ENCODE peak calls at places on chromosomes 2 and 18, in four cellular contexts. One of them, this sample, is unnamed.

GRCh38 chr2:217889656-217890055 is 113.1 kb downstream of the TNS1 start:
- DNase-seq in upper lobe of right lung: peak; percentile 46
- DNase-seq in testis: no peak
- DNase-seq in GM23338: no peak
- DNase-seq in this sample: no peak

GRCh38 chr2:240349133-240350005 is 86.1 kb upstream of the GPC1 start:
- DNase-seq in upper lobe of right lung: no peak
- DNase-seq in testis: no peak
- DNase-seq in GM23338: no peak
- DNase-seq in this sample: no peak

GRCh38 chr2:138403431-138403927 is 98.1 kb upstream of the SPOPL start:
- DNase-seq in upper lobe of right lung: no peak
- DNase-seq in testis: no peak
- DNase-seq in GM23338: no peak
- DNase-seq in this sample: no peak

GRCh38 chr2:152557273-152557879 is 159.9 kb downstream of the PRPF40A start:
- DNase-seq in upper lobe of right lung: no peak
- DNase-seq in testis: no peak
- DNase-seq in GM23338: no peak
- DNase-seq in this sample: no peak

GRCh38 chr2:186972281-186972970 is 123.5 kb upstream of the ZSWIM2 start:
- DNase-seq in upper lobe of right lung: no peak
- DNase-seq in testis: no peak
- DNase-seq in GM23338: no peak
- DNase-seq in this sample: no peak

GRCh38 chr2:12192762-12193161 is 446.3 kb downstream of the LPIN1 start:
- DNase-seq in upper lobe of right lung: no peak
- DNase-seq in testis: no peak
- DNase-seq in GM23338: no peak
- DNase-seq in this sample: no peak

GRCh38 chr18:48036191-48036590 is 105.7 kb upstream of the SMAD2 start:
- DNase-seq in upper lobe of right lung: no peak
- DNase-seq in testis: no peak
- DNase-seq in GM23338: no peak
- DNase-seq in this sample: no peak

GRCh38 chr2:63763336-63764056 is 78.2 kb upstream of the UGP2 start:
- DNase-seq in upper lobe of right lung: no peak
- DNase-seq in testis: no peak
- DNase-seq in GM23338: no peak
- DNase-seq in this sample: no peak

GRCh38 chr18:12304351-12305210 is 3.5 kb upstream of the TUBB6 start:
- DNase-seq in upper lobe of right lung: no peak
- DNase-seq in testis: peak; percentile 9
- DNase-seq in GM23338: no peak
- DNase-seq in this sample: no peak

GRCh38 chr18:9410515-9410914 is 64.8 kb upstream of the RALBP1 start:
- DNase-seq in upper lobe of right lung: no peak
- DNase-seq in testis: no peak
- DNase-seq in GM23338: peak; percentile 21
- DNase-seq in this sample: no peak

GRCh38 chr2:130376433-130377293 is 20.8 kb downstream of the PTPN18 start:
- DNase-seq in upper lobe of right lung: no peak
- DNase-seq in testis: no peak
- DNase-seq in GM23338: peak; percentile 44
- DNase-seq in this sample: no peak

GRCh38 chr18:70044626-70045025 is 97.0 kb upstream of the CD226 start:
- DNase-seq in upper lobe of right lung: no peak
- DNase-seq in testis: no peak
- DNase-seq in GM23338: no peak
- DNase-seq in this sample: peak; percentile 59

GRCh38 chr2:217223222-217223930 is 363.5 kb upstream of the TNP1 start:
- DNase-seq in upper lobe of right lung: no peak
- DNase-seq in testis: no peak
- DNase-seq in GM23338: no peak
- DNase-seq in this sample: peak; percentile 91

GRCh38 chr2:235162544-235163197 is 210.9 kb downstream of the SH3BP4 start:
- DNase-seq in upper lobe of right lung: no peak
- DNase-seq in testis: no peak
- DNase-seq in GM23338: no peak
- DNase-seq in this sample: no peak

GRCh38 chr2:195658541-195658890 is 1.5 kb downstream of the SLC39A10 start:
- DNase-seq in upper lobe of right lung: no peak
- DNase-seq in testis: peak; percentile 56
- DNase-seq in GM23338: no peak
- DNase-seq in this sample: peak; percentile 47

GRCh38 chr18:46281185-46282176 is 177.3 kb downstream of the HAUS1 start:
- DNase-seq in upper lobe of right lung: peak; percentile 76
- DNase-seq in testis: peak; percentile 83
- DNase-seq in GM23338: peak; percentile 91
- DNase-seq in this sample: peak; percentile 81

GRCh38 chr2:65477590-65477989 is 45.2 kb upstream of the SPRED2 start:
- DNase-seq in upper lobe of right lung: no peak
- DNase-seq in testis: no peak
- DNase-seq in GM23338: no peak
- DNase-seq in this sample: no peak

GRCh38 chr18:34821669-34822210 is 111.6 kb downstream of the DTNA start:
- DNase-seq in upper lobe of right lung: no peak
- DNase-seq in testis: no peak
- DNase-seq in GM23338: peak; percentile 55
- DNase-seq in this sample: no peak

GRCh38 chr2:99707592-99707991 is 217.8 kb upstream of the REV1 start:
- DNase-seq in upper lobe of right lung: no peak
- DNase-seq in testis: no peak
- DNase-seq in GM23338: peak; percentile 50
- DNase-seq in this sample: no peak

GRCh38 chr18:36203360-36203895 is 16.1 kb downstream of the MOCOS start:
- DNase-seq in upper lobe of right lung: no peak
- DNase-seq in testis: no peak
- DNase-seq in GM23338: peak; percentile 32
- DNase-seq in this sample: no peak
- H3K4me3 ChIP-seq in upper lobe of right lung: no peak overlapping the region
- H3K4me3 ChIP-seq in testis: no peak overlapping the region
- H3K4me3 ChIP-seq in GM23338: no peak overlapping the region
- H3K4me3 ChIP-seq in this sample: no peak overlapping the region

GRCh38 chr2:18444806-18445205 is 115.6 kb downstream of the RDH14 start:
- DNase-seq in upper lobe of right lung: no peak
- DNase-seq in testis: no peak
- DNase-seq in GM23338: no peak
- DNase-seq in this sample: no peak
- H3K27ac ChIP-seq in upper lobe of right lung: no peak overlapping the region
- H3K27ac ChIP-seq in testis: no peak overlapping the region
- H3K27ac ChIP-seq in GM23338: no peak overlapping the region
- H3K27ac ChIP-seq in this sample: no peak overlapping the region

GRCh38 chr2:127105656-127106456 is 1.1 kb downstream of the BIN1 start:
- DNase-seq in upper lobe of right lung: peak; percentile 77
- DNase-seq in testis: no peak
- DNase-seq in GM23338: peak; percentile 77
- DNase-seq in this sample: peak; percentile 78
- H3K4me3 ChIP-seq in upper lobe of right lung: peak overlapping the region; percentile 90
- H3K4me3 ChIP-seq in testis: peak overlapping the region; percentile 81
- H3K4me3 ChIP-seq in GM23338: peak overlapping the region; percentile 85
- H3K4me3 ChIP-seq in this sample: peak overlapping the region; percentile 77

DNA sequence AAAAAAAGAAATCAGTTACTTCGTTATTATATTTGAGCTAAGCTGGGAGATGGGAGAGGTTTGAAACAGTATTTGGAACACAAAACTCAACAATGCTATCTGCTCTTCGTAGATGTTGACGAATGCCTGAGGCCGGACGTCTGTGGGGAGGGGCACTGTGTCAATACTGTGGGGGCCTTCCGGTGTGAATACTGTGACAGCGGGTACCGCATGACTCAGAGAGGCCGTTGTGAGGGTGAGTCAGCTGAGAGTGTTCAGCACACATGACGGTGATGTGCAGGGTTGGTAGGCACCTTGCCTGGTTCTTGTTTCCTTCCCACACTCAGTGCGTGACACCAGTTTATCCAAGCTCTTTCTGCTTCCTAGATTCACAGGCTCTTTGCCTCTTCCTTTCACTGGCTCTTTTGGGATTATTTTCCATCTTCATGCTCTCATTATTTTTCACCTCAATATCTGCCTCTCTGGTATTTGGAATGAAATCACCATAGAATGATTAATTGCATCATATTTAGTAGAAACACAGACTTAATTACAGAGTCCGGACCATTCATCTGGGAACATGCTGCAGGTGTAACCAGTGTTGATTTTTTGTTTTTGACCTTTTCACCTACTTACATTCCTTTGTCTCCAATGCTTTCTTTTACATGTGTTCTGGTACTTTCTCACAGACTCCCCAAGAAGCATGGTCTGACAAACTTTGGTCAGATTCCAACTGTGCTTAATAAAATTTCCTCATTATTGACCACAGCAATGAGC is 200.6 kb upstream of the RASGRP3 start:
- DNase-seq in upper lobe of right lung: no peak
- DNase-seq in testis: no peak
- DNase-seq in GM23338: no peak
- DNase-seq in this sample: peak; percentile 92
- H3K27ac ChIP-seq in upper lobe of right lung: no peak overlapping the region
- H3K27ac ChIP-seq in testis: no peak overlapping the region
- H3K27ac ChIP-seq in GM23338: no peak overlapping the region
- H3K27ac ChIP-seq in this sample: peak overlapping the region; percentile 43

GRCh38 chr2:161238264-161238558 is 70.0 kb upstream of the PSMD14 start:
- DNase-seq in upper lobe of right lung: no peak
- DNase-seq in testis: no peak
- DNase-seq in GM23338: no peak
- DNase-seq in this sample: no peak

GRCh38 chr2:161238559-161239415 is 69.4 kb upstream of the PSMD14 start:
- DNase-seq in upper lobe of right lung: peak; percentile 83
- DNase-seq in testis: peak; percentile 74
- DNase-seq in GM23338: peak; percentile 96
- DNase-seq in this sample: peak; percentile 72

GRCh38 chr2:161234627-161235026 is 73.6 kb upstream of the PSMD14 start:
- DNase-seq in upper lobe of right lung: no peak
- DNase-seq in testis: no peak
- DNase-seq in GM23338: no peak
- DNase-seq in this sample: no peak

GRCh38 chr2:161239416-161240109 is 68.7 kb upstream of the PSMD14 start:
- DNase-seq in upper lobe of right lung: peak; percentile 64
- DNase-seq in testis: peak; percentile 22
- DNase-seq in GM23338: peak; percentile 62
- DNase-seq in this sample: no peak

GRCh38 chr2:161237397-161238263 is 70.6 kb upstream of the PSMD14 start:
- DNase-seq in upper lobe of right lung: peak; percentile 73
- DNase-seq in testis: peak; percentile 52
- DNase-seq in GM23338: peak; percentile 73
- DNase-seq in this sample: peak; percentile 63
- H3K4me3 ChIP-seq in upper lobe of right lung: peak overlapping the region; percentile 64
- H3K4me3 ChIP-seq in testis: peak overlapping the region; percentile 54
- H3K4me3 ChIP-seq in GM23338: peak overlapping the region; percentile 65
- H3K4me3 ChIP-seq in this sample: peak overlapping the region; percentile 44

This sample was measured in SJSA1.